ENCODE peak calls at places on chromosomes 5 and 9, in five cellular contexts. H is HepG2, E is foreskin keratinocyte, Y is upper lobe of right lung, D is PC-3. P is an unnamed sample.

GRCh38 chr9:137731947-137732813 is 113.4 kb downstream of the EHMT1 start:
- ATAC-seq in E (no peak), Y (peak), H (no peak), D (no peak), P (peak)

GRCh38 chr5:134608555-134608954 is 24.1 kb downstream of the SAR1B start:
- ATAC-seq in H (no peak), E (no peak), D (no peak), Y (no peak), P (no peak)

GRCh38 chr5:72151646-72152045 is 44.4 kb downstream of the MAP1B start:
- ATAC-seq in Y (no peak), D (no peak), E (no peak), H (no peak), P (no peak)

GRCh38 chr5:62134811-62135210 is 171.2 kb upstream of the KIF2A start:
- ATAC-seq in E (peak), H (no peak), D (no peak), Y (no peak), P (no peak)

GRCh38 chr9:124450241-124450924 is at the start of gene ADGRD2:
- ATAC-seq in Y (no peak), H (peak), D (no peak), E (peak), P (no peak)

GRCh38 chr5:2813678-2814077 is 62.2 kb upstream of the IRX2 start:
- ATAC-seq in H (no peak), Y (peak), E (no peak), D (no peak), P (no peak)

GRCh38 chr9:96417610-96418073 is 528 bp downstream of the ZNF367 start:
- ATAC-seq in D (no peak), Y (no peak), H (no peak), E (no peak), P (no peak)

GRCh38 chr5:120229036-120229435 is 235.1 kb upstream of the PRR16 start:
- ATAC-seq in E (no peak), Y (no peak), H (no peak), D (no peak), P (no peak)

GRCh38 chr5:115313052-115313451 is 16.6 kb upstream of the CCDC112 start:
- ATAC-seq in D (no peak), H (no peak), Y (no peak), E (peak), P (no peak)

GRCh38 chr5:96015709-96016108 is 54.1 kb upstream of the ELL2 start:
- ATAC-seq in E (no peak), D (no peak), Y (no peak), H (no peak), P (no peak)

GRCh38 chr9:14923701-14924100 is 13.5 kb upstream of the FREM1 start:
- ATAC-seq in H (no peak), Y (no peak), D (no peak), E (no peak), P (no peak)

GRCh38 chr5:14574124-14574523 is 7.5 kb upstream of the OTULINL start:
- ATAC-seq in E (no peak), H (no peak), D (no peak), Y (peak), P (no peak)

GRCh38 chr5:64576241-64576640 is 70.4 kb downstream of the RGS7BP start:
- ATAC-seq in E (no peak), H (no peak), Y (no peak), D (no peak), P (no peak)

GRCh38 chr5:15823413-15823812 is 323.4 kb downstream of the FBXL7 start:
- ATAC-seq in E (no peak), Y (no peak), H (no peak), D (no peak), P (no peak)

GRCh38 chr5:161096006-161096405 is 244.0 kb upstream of the ATP10B start:
- ATAC-seq in D (no peak), E (no peak), H (peak), Y (no peak), P (no peak)

GRCh38 chr9:126604706-126605105 is 9.0 kb upstream of the LMX1B start:
- ATAC-seq in H (no peak), Y (no peak), D (no peak), E (no peak), P (no peak)

GRCh38 chr9:11915699-11916098 is 777.5 kb upstream of the TYRP1 start:
- ATAC-seq in H (no peak), D (no peak), E (no peak), Y (no peak), P (no peak)

P was measured in esophagus mucosa.